ENCODE peak calls at places on chromosome 18, in six cellular contexts. R, Y, A, E, H and K are unnamed samples.

GRCh38 chr18:48674758-48675157 is 135.9 kb downstream of the CTIF start:
- DNase-seq in A (no peak), R (no peak), H (no peak), Y (no peak), E (no peak), K (no peak)

GRCh38 chr18:22428672-22429071 is 11.0 kb upstream of the CTAGE1 start:
- DNase-seq in R (no peak), A (peak; percentile 72), Y (no peak), H (peak; percentile 36), E (peak; percentile 31), K (no peak)

GRCh38 chr18:48075707-48076093 is 145.2 kb upstream of the SMAD2 start:
- DNase-seq in R (no peak), E (no peak), Y (no peak), H (no peak), A (no peak), K (no peak)

GRCh38 chr18:68102117-68102516 is 585.6 kb upstream of the DSEL start:
- DNase-seq in A (no peak), Y (no peak), E (no peak), H (no peak), R (no peak), K (no peak)

GRCh38 chr18:48622911-48623431 is 84.1 kb downstream of the CTIF start:
- DNase-seq in R (no peak), A (no peak), E (peak; percentile 78), H (no peak), Y (no peak), K (no peak)

GRCh38 chr18:74631242-74632087 is 33.8 kb downstream of the ZNF407 start:
- DNase-seq in H (peak; percentile 79), A (no peak), E (peak; percentile 76), Y (no peak), R (no peak), K (no peak)

GRCh38 chr18:44900627-44901026 is 219.9 kb downstream of the SETBP1 start:
- DNase-seq in Y (no peak), A (no peak), H (no peak), R (no peak), E (no peak), K (no peak)

GRCh38 chr18:22385718-22386117 is 32.0 kb downstream of the CTAGE1 start:
- DNase-seq in H (peak; percentile 76), E (peak; percentile 91), Y (no peak), A (no peak), R (no peak), K (no peak)

GRCh38 chr18:39571511-39571910 is 2005.9 kb upstream of the CELF4 start:
- DNase-seq in Y (no peak), R (peak; percentile 25), E (peak; percentile 45), A (peak; percentile 2), H (peak; percentile 45), K (no peak)

GRCh38 chr18:12092398-12093229 is 1.0 kb upstream of the ANKRD62 start:
- DNase-seq in E (no peak), Y (no peak), A (peak; percentile 37), H (no peak), R (peak; percentile 13), K (no peak)

GRCh38 chr18:2303517-2304238 is 267.6 kb downstream of the METTL4 start:
- DNase-seq in A (no peak), R (no peak), Y (no peak), E (peak; percentile 41), H (no peak), K (no peak)
- H3K4me3 ChIP-seq in A (no peak overlapping the region), R (no peak overlapping the region), Y (no peak overlapping the region), E (no peak overlapping the region), H (no peak overlapping the region), K (no peak overlapping the region)

DNA sequence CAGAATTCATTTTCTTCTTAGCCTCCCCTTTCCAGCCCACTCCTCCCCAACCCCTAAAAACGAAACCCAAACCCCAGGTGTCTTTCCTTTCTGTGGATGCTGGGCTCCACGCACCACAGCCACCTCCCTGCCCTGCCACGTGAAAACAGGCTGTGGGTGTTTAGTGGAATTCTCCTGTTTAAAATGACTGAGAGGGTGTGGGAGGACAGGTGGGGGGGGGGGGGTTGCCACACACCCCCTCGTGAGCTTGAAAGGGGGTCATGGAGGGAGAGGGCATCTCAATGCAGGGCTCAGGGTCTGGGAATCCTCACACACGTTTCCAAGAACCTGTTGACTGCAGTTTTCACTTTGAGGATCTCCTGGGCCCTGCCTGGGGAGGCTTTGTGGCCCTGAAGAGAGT is 110.3 kb downstream of the FAM210A start:
- DNase-seq in Y (no peak), R (no peak), E (no peak), A (no peak), H (no peak), K (no peak)
- H3K4me3 ChIP-seq in Y (no peak overlapping the region), R (no peak overlapping the region), E (no peak overlapping the region), A (no peak overlapping the region), H (no peak overlapping the region), K (no peak overlapping the region)

GRCh38 chr18:46096651-46097300 is 1.3 kb downstream of the ATP5F1A start:
- DNase-seq in H (peak; percentile 26), A (peak; percentile 29), R (no peak), Y (no peak), E (peak; percentile 18), K (no peak)

GRCh38 chr18:46097853-46098615 is at the start of gene ATP5F1A:
- DNase-seq in H (peak; percentile 89), E (peak; percentile 85), R (no peak), Y (peak; percentile 92), A (peak; percentile 88), K (peak; percentile 86)

GRCh38 chr18:46097378-46097852 is 681 bp downstream of the ATP5F1A start:
- DNase-seq in Y (no peak), R (no peak), A (peak; percentile 46), E (no peak), H (no peak), K (no peak)

GRCh38 chr18:46098616-46098933 is 479 bp upstream of the ATP5F1A start:
- DNase-seq in Y (no peak), A (no peak), E (no peak), H (no peak), R (no peak), K (no peak)

DNA sequence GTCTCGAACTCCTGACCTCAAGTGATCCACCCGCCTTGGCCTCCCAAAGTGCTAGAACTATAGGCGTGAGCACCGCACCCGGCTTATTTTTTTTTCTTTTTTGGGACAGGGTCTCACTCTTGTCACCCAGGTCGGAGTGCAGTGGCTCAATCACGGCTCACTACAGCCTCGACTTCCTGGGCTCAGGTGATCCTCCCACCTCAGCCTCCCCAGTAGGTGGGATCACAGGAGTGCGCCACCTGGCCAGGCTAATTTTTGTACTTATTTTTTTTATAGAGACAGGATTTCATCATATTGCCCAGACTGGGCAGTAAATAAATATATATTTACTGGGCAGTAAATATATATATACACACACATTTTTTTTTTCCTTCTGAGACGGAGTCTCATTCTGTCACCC is 2.6 kb downstream of the ATP5F1A start:
- DNase-seq in R (no peak), H (no peak), Y (no peak), E (no peak), A (no peak), K (no peak)
- H3K4me3 ChIP-seq in R (no peak overlapping the region), H (peak overlapping the region; percentile 100), Y (no peak overlapping the region), E (no peak overlapping the region), A (no peak overlapping the region), K (peak overlapping the region; percentile 97)

DNA sequence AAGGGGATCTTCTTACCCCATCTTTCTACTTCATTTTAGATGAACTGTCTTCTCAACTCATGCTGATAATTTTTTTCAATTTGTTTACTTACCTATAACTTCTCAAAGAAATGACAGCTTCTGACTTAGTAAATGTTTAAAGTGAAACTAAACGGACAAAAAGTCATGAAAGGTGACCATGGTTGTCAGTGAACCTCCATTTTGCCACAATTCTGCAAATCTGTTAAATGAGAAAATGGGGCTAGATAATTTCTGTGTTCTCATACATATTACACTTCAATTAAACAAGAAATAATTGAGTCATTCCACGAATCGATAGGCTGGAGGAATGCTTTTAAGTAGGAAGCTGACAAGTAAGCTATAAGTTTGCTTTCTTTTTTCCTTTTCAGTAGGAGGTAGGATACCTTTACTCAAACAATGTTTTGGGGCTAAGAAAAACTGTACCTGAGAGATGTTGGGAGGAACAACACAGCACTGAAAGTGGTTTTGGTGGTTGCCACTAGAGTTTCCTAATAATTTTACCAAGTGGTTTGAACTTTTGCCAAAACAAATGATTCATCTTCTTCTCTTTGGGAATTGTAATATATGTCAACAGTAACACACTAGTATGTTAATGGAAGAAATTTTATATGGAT is 17.1 kb downstream of the DYNAP start:
- DNase-seq in A (peak; percentile 21), R (no peak), Y (no peak), E (peak; percentile 55), H (peak; percentile 5), K (no peak)
- H3K4me3 ChIP-seq in A (peak overlapping the region; percentile 36), R (no peak overlapping the region), Y (no peak overlapping the region), E (no peak overlapping the region), H (no peak overlapping the region), K (peak overlapping the region; percentile 5)

GRCh38 chr18:35415511-35416427 is 38.6 kb upstream of the ZNF396 start:
- DNase-seq in H (peak; percentile 62), A (no peak), R (no peak), Y (no peak), E (peak; percentile 52), K (no peak)
- H3K4me3 ChIP-seq in H (peak overlapping the region; percentile 28), A (no peak overlapping the region), R (no peak overlapping the region), Y (no peak overlapping the region), E (no peak overlapping the region), K (no peak overlapping the region)

DNA sequence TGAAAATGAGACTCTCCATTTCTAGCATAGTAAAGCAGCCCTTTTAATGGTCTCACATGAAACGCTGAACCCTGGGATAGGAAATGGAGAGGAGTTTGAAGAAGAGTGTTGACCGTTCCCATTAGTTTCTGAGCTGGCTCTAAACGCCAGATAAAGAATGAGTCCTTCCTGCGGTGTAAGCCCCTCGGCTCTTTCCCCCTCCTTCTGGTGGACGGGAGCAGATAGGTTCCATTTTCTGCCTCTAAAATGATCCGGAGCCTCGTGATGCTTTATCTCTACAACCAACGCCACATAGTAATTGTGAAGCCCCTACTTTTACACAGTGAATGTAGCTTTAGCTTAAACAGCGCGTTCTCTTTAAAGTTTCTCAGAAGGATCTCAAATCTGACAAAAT is 24.1 kb upstream of the ZNF516 start:
- DNase-seq in H (peak; percentile 39), R (no peak), Y (no peak), E (no peak), A (no peak), K (no peak)
- H3K4me3 ChIP-seq in H (peak overlapping the region; percentile 77), R (no peak overlapping the region), Y (no peak overlapping the region), E (no peak overlapping the region), A (no peak overlapping the region), K (peak overlapping the region; percentile 58)

GRCh38 chr18:46756172-46756558 is 688 bp downstream of the ST8SIA5 start:
- DNase-seq in H (peak; percentile 2), R (no peak), E (no peak), Y (no peak), A (no peak), K (no peak)
- H3K4me3 ChIP-seq in H (peak overlapping the region; percentile 71), R (peak overlapping the region; percentile 47), E (no peak overlapping the region), Y (no peak overlapping the region), A (no peak overlapping the region), K (peak overlapping the region; percentile 68)